ENCODE peak calls at places on chromosome 13, in six cellular contexts. E, R, X, A, U and I are unnamed samples. For H3K4me1, the result is how much of the 10 kb centered on the place peaks cover.

GRCh38 chr13:23921451-23921888 is 24.2 kb upstream of the C1QTNF9B start:
- DNase-seq in R (no peak), A (no peak), U (peak), X (no peak), E (no peak), I (no peak)

GRCh38 chr13:30870049-30870884 is 35.8 kb upstream of the MEDAG start:
- DNase-seq in R (peak), X (peak), A (peak), U (peak), E (peak), I (peak)

GRCh38 chr13:34913040-34913439 is 29.0 kb upstream of the NBEA start:
- DNase-seq in X (no peak), R (no peak), E (no peak), U (no peak), A (no peak), I (no peak)

GRCh38 chr13:110399801-110400200 is 92.7 kb downstream of the COL4A2 start:
- DNase-seq in E (no peak), U (peak), R (no peak), X (no peak), A (no peak), I (no peak)

GRCh38 chr13:112648101-112648500 is 41.7 kb upstream of the ATP11A start:
- DNase-seq in R (no peak), E (no peak), X (no peak), A (no peak), U (no peak), I (no peak)

GRCh38 chr13:48241651-48242050 is 8.6 kb downstream of the ITM2B start:
- DNase-seq in R (no peak), A (no peak), E (no peak), X (no peak), U (no peak), I (no peak)

GRCh38 chr13:93398167-93398566 is 171.6 kb downstream of the GPC6 start:
- DNase-seq in U (peak), X (no peak), A (no peak), E (no peak), R (no peak), I (no peak)

GRCh38 chr13:75079226-75079625 is 402.7 kb downstream of the TBC1D4 start:
- DNase-seq in X (no peak), R (no peak), E (no peak), A (no peak), U (peak), I (no peak)

GRCh38 chr13:66489586-66489985 is 740.5 kb downstream of the PCDH9 start:
- DNase-seq in U (peak), E (no peak), R (no peak), A (no peak), X (no peak), I (no peak)

GRCh38 chr13:25046274-25046984 is 49.5 kb upstream of the PABPC3 start:
- DNase-seq in E (no peak), X (no peak), A (no peak), R (no peak), U (no peak), I (no peak)

GRCh38 chr13:20964904-20965303 is 62.4 kb upstream of the XPO4 start:
- DNase-seq in U (peak), A (no peak), X (no peak), E (no peak), R (no peak), I (no peak)

GRCh38 chr13:109209526-109209925 is 576.9 kb downstream of the IRS2 start:
- DNase-seq in R (no peak), A (no peak), E (no peak), U (no peak), X (no peak), I (no peak)

GRCh38 chr13:53264751-53265150 is 236.1 kb downstream of the OLFM4 start:
- DNase-seq in U (no peak), X (no peak), R (no peak), E (no peak), A (no peak), I (no peak)

GRCh38 chr13:110323172-110323851 is 16.2 kb downstream of the COL4A2 start:
- DNase-seq in A (peak), R (no peak), U (peak), E (no peak), X (no peak), I (peak)

GRCh38 chr13:42377640-42378382 is 105.9 kb downstream of the AKAP11 start:
- DNase-seq in X (no peak), R (no peak), E (no peak), A (no peak), U (no peak), I (no peak)

GRCh38 chr13:38543561-38543960 is 143.3 kb upstream of the FREM2 start:
- DNase-seq in A (no peak), X (no peak), U (no peak), R (no peak), E (no peak), I (no peak)

GRCh38 chr13:83453300-83453699 is 429.0 kb downstream of the SLITRK1 start:
- DNase-seq in X (no peak), E (no peak), R (no peak), U (no peak), A (no peak), I (no peak)

GRCh38 chr13:85969331-85969730 is 170.1 kb upstream of the SLITRK6 start:
- DNase-seq in X (no peak), E (no peak), R (no peak), U (no peak), A (no peak), I (no peak)

GRCh38 chr13:49641810-49642291 is 13.5 kb downstream of the ARL11 start:
- DNase-seq in U (peak), E (no peak), A (peak), X (no peak), R (no peak), I (no peak)

GRCh38 chr13:57748096-57748495 is 116.6 kb downstream of the PCDH17 start:
- DNase-seq in R (no peak), U (no peak), X (no peak), A (no peak), E (no peak), I (no peak)

DNA sequence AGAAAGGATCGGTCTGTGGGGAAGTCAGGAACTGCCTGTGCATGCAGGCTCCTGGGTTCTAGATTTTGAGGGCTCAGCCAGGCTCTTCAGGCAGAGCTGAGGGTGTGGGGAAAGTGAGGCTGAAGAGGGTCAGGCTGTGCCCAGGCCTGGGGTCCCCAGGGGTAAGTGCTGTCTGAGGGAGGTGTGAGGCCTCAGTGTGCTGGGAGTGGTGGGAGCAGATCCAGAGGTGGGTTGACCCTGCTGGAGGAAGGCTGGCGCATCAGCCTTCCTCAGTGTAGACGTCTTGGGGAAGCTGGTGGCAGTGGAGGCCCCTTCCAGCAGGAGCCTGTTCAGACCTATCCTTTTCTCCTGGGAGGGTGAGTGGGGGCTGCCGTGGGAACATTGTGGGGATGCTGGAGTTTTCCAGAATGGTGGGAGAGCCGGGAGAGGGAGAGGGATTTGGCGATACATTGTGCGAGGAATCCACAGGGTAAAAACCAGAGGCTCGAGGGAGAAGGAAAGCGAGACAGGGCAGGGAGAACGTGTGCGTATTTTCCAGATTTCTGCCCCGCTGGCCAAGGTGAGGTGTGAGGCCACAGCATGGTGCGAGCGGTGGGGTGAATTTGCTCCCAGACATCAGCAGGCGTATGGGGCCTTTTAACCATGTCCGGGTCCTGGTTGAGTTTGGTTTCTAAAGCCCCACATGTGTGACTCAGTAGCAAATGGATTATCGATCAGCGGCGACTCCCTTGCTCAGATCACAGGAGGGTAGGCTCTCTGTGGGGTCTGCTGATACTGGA is 237.7 kb downstream of the TEX29 start:
- DNase-seq in X (no peak), U (no peak), A (no peak), R (no peak), E (no peak), I (no peak)
- H3K4me1 ChIP-seq in X (under half), U (under half), A (under half), R (under half), E (under half), I (under half)

GRCh38 chr13:44407379-44407778 is 33.8 kb downstream of the SERP2 start:
- DNase-seq in R (no peak), X (no peak), A (no peak), E (no peak), U (no peak), I (no peak)

GRCh38 chr13:44403720-44404063 is 30.1 kb downstream of the SERP2 start:
- DNase-seq in A (peak), U (no peak), R (no peak), X (no peak), E (no peak), I (no peak)

GRCh38 chr13:44402902-44403719 is 29.5 kb downstream of the SERP2 start:
- DNase-seq in R (peak), E (no peak), X (peak), A (peak), U (no peak), I (no peak)

GRCh38 chr13:44406617-44407016 is 33.0 kb downstream of the SERP2 start:
- DNase-seq in R (no peak), E (no peak), X (no peak), U (no peak), A (no peak), I (no peak)

DNA sequence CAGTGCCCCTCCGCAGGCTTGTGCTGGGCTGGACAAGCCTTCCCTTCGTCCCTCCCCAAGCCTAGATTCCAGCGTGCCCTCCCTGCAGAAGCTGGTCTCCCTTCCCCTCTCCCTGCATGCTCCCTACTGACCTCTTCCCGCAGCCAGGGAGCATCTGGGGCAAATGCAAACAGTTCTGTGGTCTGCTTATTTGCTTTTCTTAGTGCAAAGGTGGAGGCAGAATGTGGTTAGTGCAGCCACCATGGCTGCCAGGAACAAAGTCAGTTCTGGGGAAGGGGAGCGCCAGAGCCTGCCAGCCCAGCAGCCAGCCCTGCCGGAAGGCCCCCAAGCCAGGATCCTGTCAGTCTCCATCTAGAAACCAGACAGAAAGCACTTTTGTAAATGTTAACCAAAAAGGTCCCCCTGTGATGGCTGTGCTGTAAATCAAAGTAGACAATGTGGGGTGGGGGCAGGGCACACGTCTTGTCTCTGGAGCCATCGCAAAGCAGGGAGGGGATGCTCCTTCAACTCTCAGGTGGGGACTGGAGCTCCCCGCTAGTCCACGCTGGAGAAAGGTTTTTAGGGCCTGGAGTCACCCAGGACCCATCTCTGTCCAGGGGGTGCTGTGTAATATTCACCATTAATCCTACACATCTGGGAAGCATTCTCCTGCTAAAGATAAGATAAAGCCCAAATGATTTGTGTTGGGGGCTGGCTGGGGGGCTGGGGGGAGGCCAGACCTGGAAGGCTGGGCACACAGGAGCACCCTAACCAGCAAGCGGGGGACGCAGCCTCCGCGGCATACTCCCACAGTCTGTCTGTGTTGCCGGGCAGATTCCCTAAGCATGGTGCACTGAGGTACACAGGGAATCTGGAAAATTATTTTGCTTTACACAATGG is 30.9 kb downstream of the SERP2 start:
- DNase-seq in U (no peak), X (peak), A (peak), E (no peak), R (peak), I (no peak)
- TF ChIP-seq POLR2A in U (no peak), X (no peak), A (no peak), E (no peak), R (no peak), I (no peak)

GRCh38 chr13:98563071-98563470 is 13.8 kb downstream of the STK24 start:
- DNase-seq in R (no peak), U (no peak), X (no peak), E (no peak), A (peak), I (no peak)

GRCh38 chr13:98570929-98571372 is 6.0 kb downstream of the STK24 start:
- DNase-seq in E (no peak), X (peak), R (no peak), U (no peak), A (no peak), I (peak)

GRCh38 chr13:98567140-98567539 is 9.8 kb downstream of the STK24 start:
- DNase-seq in E (no peak), U (no peak), R (no peak), X (no peak), A (peak), I (no peak)

GRCh38 chr13:98564204-98564603 is 12.7 kb downstream of the STK24 start:
- DNase-seq in A (peak), U (no peak), R (no peak), X (no peak), E (no peak), I (no peak)

DNA sequence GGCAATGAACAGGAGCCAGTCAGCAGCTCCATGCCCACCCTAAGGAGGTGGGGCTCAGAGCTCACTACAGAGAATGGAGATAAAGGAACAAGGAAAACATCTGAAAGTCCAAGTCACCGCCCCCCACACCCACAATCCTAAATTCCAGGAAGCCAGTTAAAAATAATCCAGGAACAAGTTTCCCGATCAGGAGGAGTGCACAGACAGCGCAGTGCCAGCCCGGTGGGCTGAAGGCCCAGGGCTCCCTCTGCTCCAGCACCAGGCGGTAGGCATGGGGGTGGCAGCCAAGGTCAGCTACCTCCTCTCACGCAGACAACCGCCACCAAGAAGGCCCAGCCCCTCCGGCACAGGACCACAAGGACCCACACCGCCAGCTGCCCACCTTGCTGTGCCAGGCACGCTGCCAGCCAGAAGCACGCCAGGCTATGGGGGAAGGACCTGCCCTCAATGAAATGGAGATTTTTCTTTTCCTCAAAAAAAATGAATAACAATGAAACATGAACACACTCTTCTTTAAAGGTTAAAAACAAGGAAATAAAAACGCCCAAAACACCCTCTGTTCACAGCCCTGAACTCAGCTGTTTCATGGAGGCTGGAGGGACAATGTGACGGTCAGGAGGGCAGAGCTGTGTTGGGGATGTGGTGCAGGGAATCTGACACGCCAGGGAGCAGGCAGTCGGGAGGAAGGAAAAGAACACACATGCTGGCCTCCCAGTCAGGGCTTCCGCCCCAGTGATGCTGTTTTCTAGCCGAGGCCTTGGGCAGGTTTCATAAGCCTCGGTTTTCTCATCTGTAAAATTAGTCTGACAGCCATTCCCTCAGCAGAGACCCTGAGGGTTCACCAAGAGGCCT is 11.0 kb downstream of the STK24 start:
- DNase-seq in U (no peak), R (peak), E (peak), X (peak), A (peak), I (no peak)
- H3K4me1 ChIP-seq in U (under half), R (under half), E (under half), X (under half), A (half or more), I (under half)

DNA sequence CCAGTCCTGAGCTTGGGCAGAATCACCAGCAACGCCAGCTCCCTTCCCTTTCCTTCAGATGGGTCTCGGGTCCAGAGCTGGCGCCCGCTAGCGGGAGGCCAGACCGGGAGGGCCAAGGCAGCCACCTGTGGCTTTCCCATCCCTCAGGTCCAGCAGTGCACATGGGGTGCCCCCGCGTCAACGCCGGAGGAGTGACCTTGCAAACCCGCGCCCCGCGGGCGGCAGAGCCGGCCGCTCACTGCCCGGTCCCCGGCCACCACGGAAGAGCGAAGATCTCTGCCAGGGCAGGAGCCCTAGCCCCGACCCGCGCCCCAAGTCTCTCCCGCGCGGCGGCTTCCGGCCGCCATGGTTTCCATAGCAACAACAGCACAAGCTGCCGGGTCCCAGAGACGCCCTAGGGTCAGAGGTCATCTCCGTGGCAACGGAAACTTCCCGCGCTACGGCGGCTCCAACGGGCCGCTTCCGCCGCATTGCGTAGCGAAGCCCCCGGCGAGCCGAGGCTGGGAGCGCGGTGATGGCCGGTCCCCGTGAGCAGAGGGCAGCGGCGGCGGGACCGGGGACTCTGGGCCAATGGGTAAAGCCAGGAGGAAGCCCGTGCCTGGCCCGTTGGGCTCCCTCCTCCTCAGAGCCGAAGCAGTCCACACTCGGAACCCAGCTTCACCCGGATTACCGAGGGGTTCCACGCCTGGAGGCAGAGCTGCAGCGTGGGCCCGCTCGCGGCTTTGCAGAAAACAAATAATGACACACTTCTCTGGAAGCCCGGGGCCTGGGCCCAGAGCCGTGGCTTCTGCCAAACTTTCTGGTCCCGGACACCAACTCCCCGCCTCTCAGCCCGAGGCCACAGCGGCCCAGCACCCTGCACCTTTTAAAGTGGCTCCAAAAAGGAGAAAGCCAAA is 7.4 kb downstream of the FGF14 start:
- DNase-seq in A (peak), X (peak), R (peak), U (peak), E (peak), I (peak)
- TF ChIP-seq POLR2A in A (no peak), X (no peak), R (no peak), U (no peak), E (no peak), I (peak)

GRCh38 chr13:40637644-40638043 is 28.8 kb downstream of the FOXO1 start:
- DNase-seq in X (peak), R (no peak), U (no peak), A (no peak), E (no peak), I (no peak)

GRCh38 chr13:40644838-40645620 is 21.4 kb downstream of the FOXO1 start:
- DNase-seq in E (no peak), R (no peak), A (no peak), U (no peak), X (no peak), I (no peak)

GRCh38 chr13:40640202-40640601 is 26.2 kb downstream of the FOXO1 start:
- DNase-seq in E (no peak), A (no peak), R (no peak), U (no peak), X (no peak), I (no peak)

GRCh38 chr13:40639226-40639681 is 27.2 kb downstream of the FOXO1 start:
- DNase-seq in E (no peak), U (no peak), X (no peak), A (no peak), R (no peak), I (no peak)

GRCh38 chr13:40640845-40641458 is 25.5 kb downstream of the FOXO1 start:
- DNase-seq in A (no peak), X (no peak), U (no peak), E (no peak), R (no peak), I (no peak)
- H3K4me1 ChIP-seq in A (half or more), X (under half), U (under half), E (under half), R (under half), I (under half)

GRCh38 chr13:46126552-46127171 is 21.8 kb upstream of the CPB2 start:
- DNase-seq in X (peak), U (peak), R (peak), A (no peak), E (peak), I (no peak)
- TF ChIP-seq POLR2A in X (no peak), U (no peak), R (no peak), A (no peak), E (no peak), I (no peak)

GRCh38 chr13:29505950-29506349 is 89.5 kb downstream of the SLC7A1 start:
- DNase-seq in U (no peak), R (no peak), E (no peak), X (no peak), A (no peak), I (no peak)

GRCh38 chr13:29508874-29509249 is 86.6 kb downstream of the SLC7A1 start:
- DNase-seq in U (no peak), R (no peak), A (no peak), X (no peak), E (no peak), I (no peak)

GRCh38 chr13:29505511-29505910 is 90.0 kb downstream of the SLC7A1 start:
- DNase-seq in E (no peak), R (no peak), X (no peak), A (no peak), U (no peak), I (no peak)

GRCh38 chr13:29508130-29508873 is 87.2 kb downstream of the SLC7A1 start:
- DNase-seq in A (peak), R (peak), X (peak), E (peak), U (peak), I (peak)

DNA sequence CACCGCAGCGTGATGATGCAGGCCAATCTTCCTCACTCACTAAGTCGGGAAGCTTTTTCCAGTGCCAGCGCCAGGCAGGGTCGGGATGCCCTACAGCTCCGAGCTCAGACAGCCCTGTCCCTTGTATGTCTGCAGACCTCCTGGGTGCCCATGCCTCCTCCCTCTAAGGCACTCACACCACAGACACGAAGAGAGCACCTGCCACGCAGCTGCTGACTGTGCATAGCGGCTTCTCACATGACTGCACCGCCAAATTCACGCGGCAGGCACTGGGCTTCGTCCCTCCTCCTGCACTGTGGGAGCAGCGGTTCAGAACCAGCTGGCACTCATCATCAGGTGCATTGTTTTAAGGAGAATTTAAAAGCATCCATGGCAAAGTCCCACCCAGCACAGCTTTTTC is 88.1 kb downstream of the SLC7A1 start:
- DNase-seq in R (no peak), U (no peak), A (no peak), E (no peak), X (no peak), I (no peak)
- H3K4me1 ChIP-seq in R (under half), U (under half), A (under half), E (under half), X (under half), I (under half)